ENCODE peak calls at places on chromosome 4, in seven cellular contexts. G is tibial nerve, H is pancreas, T is left ventricle myocardium inferior, D is GM23338, B is tibial artery, E is heart right ventricle. S is an unnamed sample.

GRCh38 chr4:140367738-140368137 is 5.7 kb upstream of the SCOC start:
- DNase-seq in D (no peak), T (no peak), H (no peak), E (no peak), B (no peak), G (no peak), S (no peak)

GRCh38 chr4:47031011-47031678 is at the start of gene GABRB1:
- DNase-seq in H (peak; percentile 48), G (no peak), E (peak; percentile 24), D (peak; percentile 76), B (peak; percentile 25), T (peak; percentile 48), S (peak; percentile 65)

GRCh38 chr4:102344520-102344954 is 745 bp downstream of the SLC39A8 start:
- DNase-seq in B (peak; percentile 36), D (peak; percentile 68), T (peak; percentile 53), G (peak; percentile 8), E (peak; percentile 29), H (peak; percentile 75), S (peak; percentile 61)

GRCh38 chr4:121113680-121114079 is 41.3 kb upstream of the NDNF start:
- DNase-seq in E (no peak), B (no peak), G (no peak), T (no peak), H (no peak), D (no peak), S (no peak)

GRCh38 chr4:5865896-5866599 is 26.8 kb downstream of the CRMP1 start:
- DNase-seq in T (no peak), D (no peak), E (no peak), G (no peak), B (no peak), H (no peak), S (no peak)

GRCh38 chr4:110869114-110869513 is 246.2 kb upstream of the PITX2 start:
- DNase-seq in T (no peak), H (no peak), D (no peak), G (no peak), E (no peak), B (no peak), S (no peak)

GRCh38 chr4:89157488-89158024 is 46.2 kb downstream of the TIGD2 start:
- DNase-seq in T (no peak), D (no peak), B (no peak), E (no peak), H (no peak), G (no peak), S (no peak)

GRCh38 chr4:6118201-6118600 is 82.1 kb downstream of the JAKMIP1 start:
- DNase-seq in H (no peak), D (no peak), T (no peak), E (no peak), B (peak; percentile 3), G (no peak), S (no peak)

GRCh38 chr4:71941001-71941400 is 90.8 kb upstream of the NPFFR2 start:
- DNase-seq in B (no peak), E (no peak), T (no peak), G (no peak), D (peak; percentile 76), H (peak; percentile 15), S (no peak)

GRCh38 chr4:136395212-136395722 is 1137.0 kb downstream of the PCDH18 start:
- DNase-seq in E (no peak), H (no peak), D (peak; percentile 52), T (no peak), G (no peak), B (no peak), S (no peak)

GRCh38 chr4:136400829-136401228 is 1131.5 kb downstream of the PCDH18 start:
- DNase-seq in G (no peak), B (no peak), E (no peak), H (no peak), D (peak; percentile 34), T (no peak), S (no peak)
- TF ChIP-seq CTCF in G (no peak), B (no peak), E (no peak), H (no peak), D (peak; percentile 61), T (no peak), S (no peak)

DNA sequence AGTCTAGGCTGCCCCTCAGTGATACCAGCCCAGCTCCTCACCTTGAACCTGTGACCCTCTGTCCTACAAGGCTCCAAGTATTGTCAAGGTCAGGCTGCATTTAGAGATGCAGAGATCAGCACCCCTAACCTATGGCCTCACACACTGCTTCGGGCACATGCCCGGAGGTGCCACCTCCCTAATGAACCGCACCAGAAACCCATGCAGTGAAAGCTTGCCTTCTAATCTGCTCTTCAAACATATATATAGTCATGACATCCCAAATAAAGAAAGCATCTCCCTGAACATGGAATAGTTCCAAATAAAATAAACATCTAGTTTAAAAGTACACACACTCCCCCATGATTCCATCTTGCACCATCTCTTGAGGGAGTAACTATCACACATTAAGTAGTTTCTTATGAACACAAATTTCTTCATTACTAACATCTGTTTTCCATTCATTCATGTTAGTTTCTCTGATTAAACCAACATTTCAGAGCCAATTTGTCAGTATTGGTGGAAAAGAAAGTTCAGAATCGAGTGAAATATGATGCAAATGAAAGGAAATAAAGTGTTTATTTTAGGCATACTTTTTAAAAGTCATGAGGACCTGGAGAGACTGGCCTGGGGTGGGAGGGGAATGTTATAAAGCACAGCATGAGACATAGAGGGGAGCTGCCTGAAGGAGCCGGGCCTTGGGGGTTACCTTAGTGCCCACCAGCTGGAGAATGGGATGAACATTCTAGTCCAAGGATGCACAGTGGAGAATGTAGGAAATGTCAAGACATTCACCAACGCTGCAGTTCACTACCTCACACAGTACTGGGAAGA is 19.2 kb downstream of the CC2D2A start:
- DNase-seq in G (peak; percentile 30), H (no peak), D (no peak), T (no peak), E (no peak), B (no peak), S (no peak)
- H3K27ac ChIP-seq in G (no peak overlapping the region), H (no peak overlapping the region), D (no peak overlapping the region), T (peak overlapping the region; percentile 60), E (no peak overlapping the region), B (no peak overlapping the region), S (peak overlapping the region; percentile 1)

GRCh38 chr4:7212101-7212674 is 19.9 kb downstream of the SORCS2 start:
- DNase-seq in E (no peak), B (no peak), G (no peak), D (no peak), H (no peak), T (no peak), S (no peak)
- H3K4me1 ChIP-seq in E (peaks cover 10% of the 10 kb centered on the region), B (peaks cover 9% of the 10 kb centered on the region), G (peaks cover 59% of the 10 kb centered on the region), D (no peaks in the 10 kb centered on the region), H (no peaks in the 10 kb centered on the region), T (peaks cover 10% of the 10 kb centered on the region), S (peaks cover 13% of the 10 kb centered on the region)

DNA sequence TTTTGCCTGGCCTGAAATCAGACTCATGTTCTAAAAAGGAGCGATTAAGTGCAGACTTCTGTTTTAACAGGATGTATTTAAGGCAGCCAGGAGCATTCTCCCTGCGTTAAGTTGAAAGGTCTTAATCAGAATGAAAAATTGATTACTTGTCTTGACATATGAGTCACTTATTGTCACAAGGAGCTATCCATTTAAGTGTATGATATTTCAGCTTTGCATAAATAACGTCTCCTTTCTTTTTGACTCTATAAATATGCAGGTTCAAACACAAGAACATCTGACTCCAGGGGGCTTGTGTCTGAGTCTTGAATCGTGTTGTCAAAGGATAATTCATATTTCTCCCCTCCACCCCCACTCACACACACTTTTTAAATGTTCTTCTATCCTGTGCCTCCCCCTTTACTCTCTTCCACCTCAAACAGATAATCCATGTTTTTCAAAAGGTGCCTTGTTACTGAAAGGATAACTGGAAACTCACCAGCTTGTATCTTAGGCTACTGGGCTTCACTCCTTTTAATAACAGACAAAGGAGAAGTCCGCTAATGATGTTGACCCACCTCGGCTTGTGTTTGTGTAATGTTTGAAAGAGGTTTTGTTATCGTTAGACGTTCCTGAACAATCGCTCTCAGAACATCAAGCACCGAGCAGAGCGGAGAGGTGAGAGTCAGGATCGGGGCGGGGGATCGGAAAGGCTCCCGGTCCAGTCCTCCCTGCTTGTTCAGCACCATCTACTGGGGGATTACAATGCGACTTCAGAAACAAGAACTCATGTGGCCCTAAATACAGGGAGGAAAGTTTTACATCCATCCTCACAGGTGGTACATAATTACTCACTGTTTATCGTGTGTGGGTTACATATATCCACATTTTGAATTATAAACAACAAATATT is 107.5 kb upstream of the RPL34 start:
- DNase-seq in H (no peak), T (peak; percentile 14), B (no peak), D (peak; percentile 69), G (peak; percentile 31), E (peak; percentile 38), S (no peak)
- TF ChIP-seq CTCF in H (no peak), T (peak; percentile 59), B (no peak), D (peak; percentile 68), G (peak; percentile 46), E (peak; percentile 54), S (no peak)

DNA sequence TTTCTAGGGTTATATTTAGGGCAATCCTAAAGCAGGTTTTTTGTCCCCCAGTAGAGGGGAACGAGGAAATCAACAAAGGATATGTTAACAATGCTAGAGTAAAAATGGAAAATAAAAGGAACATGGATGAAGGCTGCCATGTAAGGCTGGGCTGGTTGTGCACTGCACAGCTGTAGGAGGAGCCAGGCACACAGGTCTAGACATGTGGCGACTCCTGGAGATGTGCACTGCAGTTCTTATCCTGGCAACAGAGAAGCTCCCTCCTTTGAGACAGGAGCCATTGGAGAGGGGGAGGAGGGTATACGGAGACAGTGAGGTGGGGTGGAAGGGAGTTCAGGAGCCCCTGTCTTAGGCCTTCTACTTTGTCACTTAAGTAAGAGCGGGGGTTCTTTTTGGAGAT is 65.9 kb downstream of the NAT8L start:
- DNase-seq in G (no peak), D (no peak), E (no peak), B (no peak), H (no peak), T (no peak), S (no peak)
- H3K27ac ChIP-seq in G (no peak overlapping the region), D (no peak overlapping the region), E (no peak overlapping the region), B (no peak overlapping the region), H (no peak overlapping the region), T (no peak overlapping the region), S (no peak overlapping the region)

GRCh38 chr4:87029356-87029755 is 94.5 kb downstream of the AFF1 start:
- DNase-seq in G (peak; percentile 74), H (no peak), E (peak; percentile 62), B (peak; percentile 67), D (no peak), T (no peak), S (no peak)
- H3K4me1 ChIP-seq in G (peaks cover 100% of the 10 kb centered on the region), H (peaks cover 85% of the 10 kb centered on the region), E (peaks cover 100% of the 10 kb centered on the region), B (peaks cover 83% of the 10 kb centered on the region), D (peaks cover 88% of the 10 kb centered on the region), T (peaks cover 100% of the 10 kb centered on the region), S (no peaks in the 10 kb centered on the region)